ENCODE peak calls at places on chromosomes 5 and 9, in four cellular contexts. I is stomach, V is HepG2, E is esophagus muscularis mucosa. P is an unnamed sample. For H3K4me1, the result is how much of the 10 kb centered on the place peaks cover.

GRCh38 chr5:139956342-139956741 is 86.8 kb downstream of the NRG2 start:
- DNase-seq in I (no peak), V (no peak), E (no peak), P (no peak)

GRCh38 chr5:122871669-122872068 is 26.3 kb downstream of the SNX24 start:
- DNase-seq in I (no peak), V (no peak), E (no peak), P (no peak)

GRCh38 chr5:81838307-81838906 is 87.5 kb upstream of the SSBP2 start:
- DNase-seq in I (no peak), V (no peak), E (no peak), P (no peak)

GRCh38 chr5:157892974-157893373 is 34.0 kb upstream of the CLINT1 start:
- DNase-seq in I (no peak), V (no peak), E (no peak), P (no peak)

GRCh38 chr5:78293856-78294249 is 645 bp downstream of the AP3B1 start:
- DNase-seq in I (no peak), V (no peak), E (no peak), P (no peak)

GRCh38 chr9:105067895-105068580 is 140.1 kb upstream of the ABCA1 start:
- DNase-seq in I (no peak), V (no peak), E (no peak), P (no peak)

GRCh38 chr5:43042626-43043399 is 2.7 kb upstream of the ANXA2R start:
- DNase-seq in I (peak), V (no peak), E (no peak), P (peak)

GRCh38 chr9:133632806-133633680 is 3.1 kb upstream of the DBH start:
- DNase-seq in I (no peak), V (no peak), E (no peak), P (no peak)

GRCh38 chr5:52878671-52879070 is 91.0 kb downstream of the ITGA1 start:
- DNase-seq in I (no peak), V (no peak), E (no peak), P (no peak)

GRCh38 chr5:1523480-1523792 is 324 bp downstream of the LPCAT1 start:
- DNase-seq in I (no peak), V (no peak), E (no peak), P (no peak)

GRCh38 chr9:28999806-29000205 is 1426.5 kb upstream of the C9orf72 start:
- DNase-seq in I (no peak), V (no peak), E (no peak), P (no peak)

GRCh38 chr9:19241728-19242127 is 11.2 kb downstream of the DENND4C start:
- DNase-seq in I (no peak), V (no peak), E (no peak), P (no peak)

GRCh38 chr5:158313027-158313738 is 454.2 kb upstream of the CLINT1 start:
- DNase-seq in I (no peak), V (no peak), E (no peak), P (no peak)

GRCh38 chr9:138022756-138023393 is 145.3 kb downstream of the CACNA1B start:
- DNase-seq in I (peak), V (no peak), E (no peak), P (no peak)

GRCh38 chr9:6864102-6864501 is 106.3 kb downstream of the KDM4C start:
- DNase-seq in I (no peak), V (no peak), E (no peak), P (no peak)

GRCh38 chr5:73596705-73597328 is 29.2 kb upstream of the ARHGEF28 start:
- DNase-seq in I (no peak), V (peak), E (no peak), P (no peak)

GRCh38 chr5:73030531-73030930 is 74.7 kb downstream of the FCHO2 start:
- DNase-seq in I (no peak), V (no peak), E (no peak), P (no peak)

GRCh38 chr5:132022737-132023136 is 11.3 kb upstream of the ACSL6 start:
- DNase-seq in I (no peak), V (no peak), E (peak), P (no peak)

GRCh38 chr5:178502401-178503100 is 87.6 kb downstream of the COL23A1 start:
- DNase-seq in I (no peak), V (no peak), E (no peak), P (no peak)

GRCh38 chr9:98491778-98492177 is 217.0 kb downstream of the GABBR2 start:
- DNase-seq in I (no peak), V (no peak), E (no peak), P (no peak)

GRCh38 chr5:171420429-171421231 is 1.2 kb downstream of the FGF18 start:
- DNase-seq in I (peak), V (no peak), E (peak), P (peak)

GRCh38 chr9:97188545-97188944 is 118.9 kb upstream of the CCDC180 start:
- DNase-seq in I (no peak), V (no peak), E (no peak), P (no peak)

GRCh38 chr5:133682496-133682895 is 70.2 kb upstream of the FSTL4 start:
- DNase-seq in I (peak), V (no peak), E (peak), P (no peak)

GRCh38 chr9:137342482-137342881 is 40.4 kb upstream of the NRARP start:
- DNase-seq in I (peak), V (no peak), E (no peak), P (no peak)

GRCh38 chr5:99248066-99248465 is 319.3 kb upstream of the CHD1 start:
- DNase-seq in I (no peak), V (no peak), E (no peak), P (no peak)

GRCh38 chr5:151126199-151126645 is 31.4 kb downstream of the ANXA6 start:
- DNase-seq in I (peak), V (peak), E (no peak), P (peak)

GRCh38 chr9:129561594-129562281 is 59.2 kb downstream of the C9orf50 start:
- DNase-seq in I (peak), V (no peak), E (no peak), P (no peak)

GRCh38 chr9:136982232-136983051 is at the start of gene LCNL1:
- DNase-seq in I (no peak), V (no peak), E (no peak), P (no peak)

GRCh38 chr9:107919263-107919662 is 429.7 kb upstream of the KLF4 start:
- DNase-seq in I (no peak), V (no peak), E (no peak), P (no peak)

GRCh38 chr5:12023614-12024241 is 119.5 kb upstream of the CTNND2 start:
- DNase-seq in I (no peak), V (peak), E (no peak), P (no peak)

GRCh38 chr5:127899214-127899610 is 184.4 kb upstream of the SLC12A2 start:
- DNase-seq in I (no peak), V (no peak), E (no peak), P (no peak)

GRCh38 chr9:79104951-79105350 is 466.8 kb upstream of the TLE4 start:
- DNase-seq in I (no peak), V (no peak), E (no peak), P (no peak)

DNA sequence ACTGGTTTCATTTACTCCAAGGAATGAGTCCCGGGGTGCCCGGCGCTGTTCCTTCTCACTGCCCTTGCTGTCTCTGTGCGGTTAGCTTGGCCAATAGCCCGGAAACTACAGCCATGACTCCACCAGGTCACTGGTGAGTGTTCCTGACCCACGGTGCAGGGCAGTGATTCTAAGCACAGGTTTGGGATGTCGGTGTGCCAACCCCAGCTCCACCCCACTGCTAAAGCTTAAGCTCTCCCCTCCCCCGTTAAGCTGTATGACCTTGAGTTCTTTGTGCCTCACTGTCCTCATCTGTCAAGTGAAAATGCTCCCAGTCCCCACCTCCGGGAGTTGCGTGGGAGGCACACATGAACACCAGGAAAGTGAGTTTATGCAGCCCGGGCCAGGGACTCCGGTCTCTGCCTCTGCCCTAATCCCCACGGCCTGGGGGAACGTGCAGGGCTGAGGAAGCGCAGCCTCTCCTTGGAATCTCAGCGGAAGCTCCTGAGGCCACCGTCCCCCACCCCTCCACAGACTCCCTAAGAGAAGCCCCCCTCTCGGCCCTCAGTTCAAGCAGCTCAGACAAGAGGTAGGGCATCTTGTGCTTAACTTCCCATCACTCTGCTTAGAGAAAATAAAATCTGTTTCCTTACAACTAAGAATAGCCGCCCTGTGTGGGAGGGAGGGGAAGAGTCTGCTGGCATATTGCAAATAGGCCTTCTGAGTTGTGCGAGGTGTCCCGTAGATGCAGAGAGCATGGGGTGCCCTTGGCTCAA is 92.0 kb upstream of the RAI14 start:
- DNase-seq in I (peak), V (no peak), E (no peak), P (no peak)
- H3K27ac ChIP-seq in I (peak), V (no peak), E (peak), P (no peak)

DNA sequence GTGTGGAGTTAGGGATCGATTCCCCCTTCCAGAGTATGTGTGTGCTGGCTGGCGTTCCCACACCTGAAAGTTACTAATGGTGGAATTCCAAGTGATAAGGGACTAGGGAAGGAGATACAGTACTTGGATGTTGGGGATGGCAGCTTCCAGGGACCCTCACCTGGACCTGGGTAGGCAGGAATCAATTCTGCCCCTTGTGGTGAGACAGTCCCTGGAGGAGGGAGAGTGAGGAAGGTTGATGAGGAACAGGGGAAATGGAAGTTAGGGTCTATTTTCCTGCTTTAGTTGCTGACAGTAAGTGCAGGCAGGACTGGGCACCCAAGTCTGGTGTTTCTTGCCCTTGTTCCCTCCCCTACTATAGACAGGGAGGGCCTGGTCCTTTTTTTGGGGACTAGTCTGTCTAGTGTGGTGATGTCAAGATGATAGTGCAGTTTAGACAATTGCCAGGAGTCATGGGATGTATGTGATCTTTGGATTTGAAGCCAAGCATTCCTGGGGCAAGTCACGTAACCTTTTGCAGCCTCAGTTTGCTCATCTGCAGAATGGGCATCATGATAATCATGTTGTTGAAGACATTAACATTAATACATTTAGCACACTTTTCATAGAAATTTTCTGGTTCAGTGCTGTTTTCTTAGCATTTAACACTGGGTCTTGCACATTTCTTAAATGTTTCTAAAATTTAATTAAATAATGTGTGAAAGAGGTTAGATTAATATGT is 51.7 kb downstream of the DAB2IP start:
- DNase-seq in I (no peak), V (no peak), E (no peak), P (no peak)
- H3K4me1 ChIP-seq in I (under half), V (under half), E (under half), P (half or more)

GRCh38 chr5:143279698-143280097 is 123.8 kb downstream of the NR3C1 start:
- DNase-seq in I (no peak), V (peak), E (no peak), P (no peak)

GRCh38 chr5:143277536-143277935 is 126.0 kb downstream of the NR3C1 start:
- DNase-seq in I (no peak), V (no peak), E (no peak), P (no peak)

GRCh38 chr5:143275871-143276363 is 127.6 kb downstream of the NR3C1 start:
- DNase-seq in I (no peak), V (no peak), E (no peak), P (no peak)

GRCh38 chr5:143271431-143271830 is 132.1 kb downstream of the NR3C1 start:
- DNase-seq in I (no peak), V (no peak), E (no peak), P (no peak)

GRCh38 chr5:143274952-143275351 is 128.5 kb downstream of the NR3C1 start:
- DNase-seq in I (no peak), V (no peak), E (no peak), P (no peak)
- TF ChIP-seq POLR2A in I (no peak), V (no peak), E (no peak), P (no peak)

GRCh38 chr9:27529316-27530278 is at the start of gene MOB3B:
- DNase-seq in I (peak), V (peak), E (peak), P (peak)

GRCh38 chr9:27527702-27528277 is 1.8 kb downstream of the MOB3B start:
- DNase-seq in I (no peak), V (no peak), E (no peak), P (no peak)

GRCh38 chr9:27530915-27531762 is 1.5 kb upstream of the MOB3B start:
- DNase-seq in I (no peak), V (no peak), E (no peak), P (no peak)

GRCh38 chr9:27528278-27528885 is 1.2 kb downstream of the MOB3B start:
- DNase-seq in I (peak), V (no peak), E (peak), P (peak)

DNA sequence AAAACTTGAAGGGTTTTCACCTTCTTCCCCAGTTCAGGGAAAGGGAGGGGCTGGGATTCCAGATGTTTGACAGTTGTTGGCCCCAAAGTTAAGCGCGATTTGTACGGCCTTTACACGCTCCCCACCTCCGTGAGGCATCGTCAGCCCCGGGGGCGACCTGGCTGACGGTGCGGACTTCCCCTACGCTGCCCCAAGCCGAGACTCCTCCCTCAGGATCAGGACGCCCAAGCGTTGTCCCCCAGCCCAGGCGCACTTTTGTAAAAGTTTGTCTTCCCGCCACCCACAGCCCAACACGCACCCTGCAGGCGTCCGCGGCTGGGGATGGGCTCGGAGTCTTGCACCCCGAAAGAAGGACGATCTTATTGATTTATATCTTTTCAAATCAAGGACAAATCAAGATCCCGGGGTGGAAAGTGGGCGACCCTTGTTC is 713 bp downstream of the MOB3B start:
- DNase-seq in I (peak), V (no peak), E (peak), P (peak)
- H3K27ac ChIP-seq in I (peak), V (no peak), E (peak), P (peak)

P was measured in gastrocnemius medialis.